ENCODE peak calls at places on chromosomes 5 and 9, in four cellular contexts. One of them, this sample, is unnamed.
A peak's percentile ranks its signal among the peaks of the same experiment; 100 is the strongest.

GRCh38 chr9:115035872-115036612 is 81.9 kb downstream of the TNC start:
- DNase-seq in cardiac muscle cell: peak; percentile 71
- DNase-seq in OCI-LY7: no peak
- DNase-seq in fibroblast of the aortic adventitia: peak; percentile 93
- DNase-seq in this sample: peak; percentile 85

GRCh38 chr9:84843175-84843824 is 173.8 kb downstream of the NTRK2 start:
- DNase-seq in fibroblast of the aortic adventitia: no peak
- DNase-seq in OCI-LY7: no peak
- DNase-seq in cardiac muscle cell: no peak
- DNase-seq in this sample: no peak

GRCh38 chr5:170439246-170439943 is 50.2 kb upstream of the KCNMB1 start:
- DNase-seq in OCI-LY7: no peak
- DNase-seq in fibroblast of the aortic adventitia: no peak
- DNase-seq in cardiac muscle cell: no peak
- DNase-seq in this sample: no peak

GRCh38 chr5:80754900-80755299 is 100.1 kb upstream of the DHFR start:
- DNase-seq in cardiac muscle cell: no peak
- DNase-seq in OCI-LY7: peak; percentile 51
- DNase-seq in fibroblast of the aortic adventitia: no peak
- DNase-seq in this sample: peak; percentile 58

GRCh38 chr5:168314735-168315411 is 23.4 kb downstream of the WWC1 start:
- DNase-seq in fibroblast of the aortic adventitia: peak; percentile 93
- DNase-seq in OCI-LY7: no peak
- DNase-seq in cardiac muscle cell: peak; percentile 80
- DNase-seq in this sample: no peak

GRCh38 chr5:130109152-130109551 is 204.9 kb downstream of the CHSY3 start:
- DNase-seq in OCI-LY7: peak; percentile 50
- DNase-seq in cardiac muscle cell: peak; percentile 69
- DNase-seq in fibroblast of the aortic adventitia: peak; percentile 65
- DNase-seq in this sample: peak; percentile 53

GRCh38 chr9:133733074-133733408 is 5.1 kb downstream of the SARDH start:
- DNase-seq in cardiac muscle cell: no peak
- DNase-seq in fibroblast of the aortic adventitia: no peak
- DNase-seq in OCI-LY7: no peak
- DNase-seq in this sample: no peak

GRCh38 chr5:95620870-95621838 is 1.3 kb downstream of the GPR150 start:
- DNase-seq in cardiac muscle cell: peak; percentile 46
- DNase-seq in fibroblast of the aortic adventitia: no peak
- DNase-seq in OCI-LY7: no peak
- DNase-seq in this sample: peak; percentile 59

GRCh38 chr9:137309368-137310189 is 7.5 kb upstream of the NRARP start:
- DNase-seq in fibroblast of the aortic adventitia: no peak
- DNase-seq in cardiac muscle cell: no peak
- DNase-seq in OCI-LY7: no peak
- DNase-seq in this sample: no peak

GRCh38 chr5:144336191-144336590 is 165.5 kb downstream of the KCTD16 start:
- DNase-seq in fibroblast of the aortic adventitia: no peak
- DNase-seq in OCI-LY7: no peak
- DNase-seq in cardiac muscle cell: no peak
- DNase-seq in this sample: no peak

GRCh38 chr5:112930082-112930344 is 8.0 kb upstream of the REEP5 start:
- DNase-seq in cardiac muscle cell: no peak
- DNase-seq in OCI-LY7: peak; percentile 89
- DNase-seq in fibroblast of the aortic adventitia: no peak
- DNase-seq in this sample: peak; percentile 90

GRCh38 chr5:67209141-67209771 is 12.7 kb upstream of the CD180 start:
- DNase-seq in cardiac muscle cell: peak; percentile 86
- DNase-seq in OCI-LY7: peak; percentile 87
- DNase-seq in fibroblast of the aortic adventitia: peak; percentile 85
- DNase-seq in this sample: peak; percentile 82

GRCh38 chr5:64767959-64768357 is 533 bp downstream of the SREK1IP1 start:
- DNase-seq in OCI-LY7: peak; percentile 53
- DNase-seq in fibroblast of the aortic adventitia: no peak
- DNase-seq in cardiac muscle cell: no peak
- DNase-seq in this sample: peak; percentile 44

GRCh38 chr9:86303316-86303975 is 21.1 kb upstream of the ISCA1 start:
- DNase-seq in fibroblast of the aortic adventitia: no peak
- DNase-seq in cardiac muscle cell: peak; percentile 32
- DNase-seq in OCI-LY7: no peak
- DNase-seq in this sample: no peak

GRCh38 chr5:118371973-118372650 is 616.2 kb downstream of the DTWD2 start:
- DNase-seq in OCI-LY7: no peak
- DNase-seq in cardiac muscle cell: no peak
- DNase-seq in fibroblast of the aortic adventitia: no peak
- DNase-seq in this sample: no peak

GRCh38 chr9:128178806-128179431 is 12.5 kb downstream of the CIZ1 start:
- DNase-seq in fibroblast of the aortic adventitia: no peak
- DNase-seq in OCI-LY7: no peak
- DNase-seq in cardiac muscle cell: no peak
- DNase-seq in this sample: no peak

GRCh38 chr9:112569186-112569585 is 82.6 kb downstream of the KIAA1958 start:
- DNase-seq in fibroblast of the aortic adventitia: peak; percentile 80
- DNase-seq in OCI-LY7: no peak
- DNase-seq in cardiac muscle cell: peak; percentile 90
- DNase-seq in this sample: no peak

GRCh38 chr5:147336871-147337270 is 102.0 kb downstream of the STK32A start:
- DNase-seq in cardiac muscle cell: no peak
- DNase-seq in fibroblast of the aortic adventitia: no peak
- DNase-seq in OCI-LY7: no peak
- DNase-seq in this sample: no peak

GRCh38 chr5:38551020-38552017 is 5.1 kb downstream of the LIFR start:
- DNase-seq in cardiac muscle cell: peak; percentile 73
- DNase-seq in fibroblast of the aortic adventitia: peak; percentile 76
- DNase-seq in OCI-LY7: peak; percentile 14
- DNase-seq in this sample: no peak

GRCh38 chr9:16282216-16282615 is 588.3 kb downstream of the BNC2 start:
- DNase-seq in fibroblast of the aortic adventitia: peak; percentile 58
- DNase-seq in OCI-LY7: no peak
- DNase-seq in cardiac muscle cell: peak; percentile 29
- DNase-seq in this sample: no peak

GRCh38 chr5:139872052-139872766 is 76.6 kb downstream of the PSD2 start:
- DNase-seq in fibroblast of the aortic adventitia: no peak
- DNase-seq in cardiac muscle cell: no peak
- DNase-seq in OCI-LY7: no peak
- DNase-seq in this sample: no peak

GRCh38 chr9:83182071-83182470 is 119.1 kb upstream of the RASEF start:
- DNase-seq in fibroblast of the aortic adventitia: no peak
- DNase-seq in OCI-LY7: no peak
- DNase-seq in cardiac muscle cell: no peak
- DNase-seq in this sample: no peak

GRCh38 chr5:167642779-167643517 is 648.5 kb upstream of the WWC1 start:
- DNase-seq in cardiac muscle cell: peak; percentile 97
- DNase-seq in OCI-LY7: no peak
- DNase-seq in fibroblast of the aortic adventitia: peak; percentile 97
- DNase-seq in this sample: no peak

GRCh38 chr9:389159-389558 is 174.5 kb downstream of the DOCK8 start:
- DNase-seq in OCI-LY7: no peak
- DNase-seq in fibroblast of the aortic adventitia: no peak
- DNase-seq in cardiac muscle cell: no peak
- DNase-seq in this sample: no peak

DNA sequence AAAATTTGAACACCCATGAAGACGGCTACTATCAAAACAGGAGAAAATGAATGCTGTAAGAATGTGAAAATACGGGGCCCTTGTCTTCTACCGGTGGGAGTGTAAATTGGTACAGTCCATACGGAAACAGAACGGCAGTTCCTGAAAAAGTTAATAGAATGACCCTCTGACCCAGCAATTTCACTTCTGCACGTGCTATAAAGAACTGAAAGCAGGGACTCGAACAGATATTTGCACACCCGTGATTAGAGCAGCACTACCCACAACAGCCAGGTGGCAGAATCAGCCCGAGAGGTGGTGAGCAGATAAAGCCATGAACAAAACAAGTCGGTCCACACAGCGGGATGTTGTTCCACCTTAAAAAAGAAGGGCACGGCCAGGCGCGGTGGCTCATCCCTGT is 22.6 kb upstream of the SLC12A7 start:
- DNase-seq in fibroblast of the aortic adventitia: no peak
- DNase-seq in OCI-LY7: peak; percentile 96
- DNase-seq in cardiac muscle cell: no peak
- DNase-seq in this sample: peak; percentile 77
- TF ChIP-seq CTCF in fibroblast of the aortic adventitia: no peak
- TF ChIP-seq CTCF in OCI-LY7: peak; percentile 78
- TF ChIP-seq CTCF in cardiac muscle cell: no peak
- TF ChIP-seq CTCF in this sample: peak; percentile 35

GRCh38 chr5:160471761-160472160 is 50.1 kb downstream of the PTTG1 start:
- DNase-seq in fibroblast of the aortic adventitia: no peak
- DNase-seq in OCI-LY7: peak; percentile 43
- DNase-seq in cardiac muscle cell: no peak
- DNase-seq in this sample: no peak
- H3K4me3 ChIP-seq in fibroblast of the aortic adventitia: no peak overlapping the region
- H3K4me3 ChIP-seq in OCI-LY7: peak overlapping the region; percentile 68
- H3K4me3 ChIP-seq in cardiac muscle cell: no peak overlapping the region
- H3K4me3 ChIP-seq in this sample: peak overlapping the region; percentile 97

GRCh38 chr5:176574297-176574591 is 25.1 kb downstream of the CDHR2 start:
- DNase-seq in fibroblast of the aortic adventitia: no peak
- DNase-seq in cardiac muscle cell: no peak
- DNase-seq in OCI-LY7: no peak
- DNase-seq in this sample: no peak
- TF ChIP-seq CTCF in fibroblast of the aortic adventitia: no peak
- TF ChIP-seq CTCF in cardiac muscle cell: no peak
- TF ChIP-seq CTCF in OCI-LY7: peak; percentile 62
- TF ChIP-seq CTCF in this sample: no peak

DNA sequence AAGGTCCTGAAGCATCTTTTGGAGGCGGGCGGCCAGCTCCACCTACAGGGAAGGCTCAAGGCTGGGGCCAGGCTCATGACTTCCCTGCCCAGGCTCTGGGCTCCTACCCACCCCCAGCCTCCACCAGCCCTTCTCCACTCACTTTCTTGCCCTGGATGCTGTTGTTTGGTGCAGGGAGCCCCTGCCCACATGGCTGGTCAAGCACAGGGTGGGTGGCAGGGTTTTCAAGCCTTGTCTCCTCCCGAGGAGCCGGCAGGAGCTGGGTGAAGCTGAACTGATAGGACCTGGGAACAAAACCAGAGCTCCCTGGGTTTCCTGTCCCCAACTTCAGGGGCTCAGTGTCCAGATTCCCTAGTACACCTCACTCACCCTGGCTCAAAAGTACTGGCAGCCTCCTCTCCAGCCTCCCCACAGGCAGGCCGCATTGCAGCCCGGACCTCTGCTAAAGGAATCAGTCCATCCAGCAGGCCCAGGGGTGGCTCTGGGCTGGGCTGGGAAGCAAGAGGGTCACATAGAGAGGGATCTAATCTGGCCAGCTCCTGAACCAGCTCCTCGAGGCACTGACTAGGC is 6.9 kb downstream of the SHROOM1 start:
- DNase-seq in OCI-LY7: no peak
- DNase-seq in fibroblast of the aortic adventitia: no peak
- DNase-seq in cardiac muscle cell: no peak
- DNase-seq in this sample: no peak
- H3K4me3 ChIP-seq in OCI-LY7: no peak overlapping the region
- H3K4me3 ChIP-seq in fibroblast of the aortic adventitia: no peak overlapping the region
- H3K4me3 ChIP-seq in cardiac muscle cell: no peak overlapping the region
- H3K4me3 ChIP-seq in this sample: peak overlapping the region; percentile 33